ENCODE peak calls at places on chromosome 2, in four cellular contexts. B is spleen, A is esophagus muscularis mucosa, W is stomach. O is an unnamed sample.

GRCh38 chr2:198913394-198914152 is 544.2 kb downstream of the SATB2 start:
- DNase-seq in B (no peak), A (no peak), W (no peak), O (no peak)

GRCh38 chr2:67565761-67566160 is 168.6 kb downstream of the ETAA1 start:
- DNase-seq in W (peak; percentile 51), A (peak; percentile 72), B (no peak), O (no peak)

GRCh38 chr2:176092270-176093144 is at the start of gene HOXD13:
- DNase-seq in W (peak; percentile 17), B (no peak), A (no peak), O (peak; percentile 81)

GRCh38 chr2:207142461-207142860 is 23.3 kb downstream of the KLF7 start:
- DNase-seq in A (no peak), B (no peak), W (no peak), O (no peak)

GRCh38 chr2:120291464-120292311 is 39.0 kb downstream of the RALB start:
- DNase-seq in A (no peak), W (no peak), B (no peak), O (peak; percentile 73)

GRCh38 chr2:20638646-20639430 is 12.1 kb downstream of the HS1BP3 start:
- DNase-seq in W (no peak), A (no peak), B (peak; percentile 57), O (no peak)

GRCh38 chr2:157438907-157439791 is 4.7 kb downstream of the CYTIP start:
- DNase-seq in B (no peak), W (no peak), A (no peak), O (no peak)

GRCh38 chr2:241739651-241740050 is 5.2 kb downstream of the D2HGDH start:
- DNase-seq in A (no peak), W (no peak), B (no peak), O (no peak)

GRCh38 chr2:217789003-217789735 is 213.6 kb downstream of the TNS1 start:
- DNase-seq in B (peak; percentile 92), A (peak; percentile 97), W (peak; percentile 86), O (peak; percentile 71)
- TF ChIP-seq POLR2AphosphoS5 in B (peak; percentile 48), A (peak; percentile 64), W (no peak), O (no peak)

DNA sequence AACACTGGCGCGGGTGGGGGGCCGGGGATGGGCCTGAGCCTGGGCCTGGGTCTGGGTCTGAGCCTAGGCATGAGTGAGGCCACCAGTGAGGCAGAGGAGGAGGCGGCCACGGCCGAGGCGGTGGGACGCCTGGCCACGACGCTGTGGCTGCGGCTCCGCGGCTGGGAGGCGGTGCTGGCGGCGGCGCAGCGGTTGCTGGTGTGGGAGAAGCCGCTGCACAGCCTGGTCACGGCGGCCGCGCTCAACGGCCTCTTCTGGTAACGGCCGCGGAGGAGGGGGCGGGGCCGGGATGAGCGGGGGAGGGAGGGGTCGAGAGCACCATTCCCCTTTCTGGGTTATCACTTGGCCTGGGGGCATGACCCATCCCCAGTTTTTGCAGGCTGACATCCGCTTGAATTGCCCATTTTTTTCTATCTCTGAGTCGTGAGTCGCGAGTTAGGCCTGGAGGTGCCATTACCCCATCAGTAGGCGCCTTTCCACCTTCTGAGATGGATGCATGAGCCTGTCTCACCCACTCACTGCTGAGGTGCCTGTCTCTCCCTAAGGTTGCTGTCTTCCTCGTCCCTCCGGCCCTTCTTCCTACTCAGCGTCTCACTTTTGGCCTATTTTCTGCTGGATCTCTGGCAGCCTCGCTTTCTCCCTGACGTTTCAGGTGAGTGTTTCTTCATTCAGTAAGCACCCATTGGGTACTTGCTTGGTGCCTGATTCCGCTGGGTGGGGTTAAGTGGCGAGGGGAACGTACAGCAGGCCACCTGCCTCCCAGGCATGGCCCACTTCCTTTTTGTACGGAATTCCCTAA is 501 bp downstream of the RETREG2 start:
- DNase-seq in W (peak; percentile 50), B (peak; percentile 94), A (peak; percentile 92), O (peak; percentile 39)
- H3K4me1 ChIP-seq in W (peaks cover 56% of the 10 kb centered on the region), B (peaks cover 42% of the 10 kb centered on the region), A (peaks cover 25% of the 10 kb centered on the region), O (peaks cover 11% of the 10 kb centered on the region)

GRCh38 chr2:64653174-64654062 is at the start of gene SERTAD2:
- DNase-seq in A (no peak), W (peak; percentile 91), B (peak; percentile 99), O (peak; percentile 87)
- TF ChIP-seq POLR2AphosphoS5 in A (peak; percentile 98), W (peak; percentile 79), B (peak; percentile 98), O (peak; percentile 68)

GRCh38 chr2:212030709-212031108 is 507.9 kb downstream of the ERBB4 start:
- DNase-seq in W (no peak), A (no peak), B (no peak), O (no peak)

GRCh38 chr2:212034841-212035585 is 503.6 kb downstream of the ERBB4 start:
- DNase-seq in W (no peak), B (no peak), A (no peak), O (no peak)

GRCh38 chr2:212033888-212034287 is 504.7 kb downstream of the ERBB4 start:
- DNase-seq in B (no peak), W (no peak), A (no peak), O (no peak)

GRCh38 chr2:212032536-212033219 is 505.9 kb downstream of the ERBB4 start:
- DNase-seq in A (no peak), B (no peak), W (no peak), O (no peak)

DNA sequence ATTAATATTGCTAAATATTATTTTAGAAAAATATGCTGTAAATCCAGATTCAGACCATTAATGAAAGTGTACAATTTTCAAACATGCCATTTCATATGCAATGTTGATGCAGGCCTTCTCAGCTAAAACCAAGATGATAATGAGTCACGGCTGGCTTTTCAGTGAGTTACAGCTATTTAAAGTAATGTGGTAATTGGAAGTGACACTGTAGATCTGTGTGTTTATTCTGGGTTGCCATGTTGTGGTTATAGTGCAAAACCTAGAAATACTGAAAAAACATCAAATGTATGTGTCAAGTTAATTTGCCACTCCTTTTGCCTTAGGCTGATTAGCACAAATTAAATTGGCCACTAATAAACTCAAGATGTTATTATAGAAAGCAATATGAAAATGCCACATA is 506.6 kb downstream of the ERBB4 start:
- DNase-seq in B (no peak), W (no peak), A (no peak), O (no peak)
- H3K4me1 ChIP-seq in B (no peaks in the 10 kb centered on the region), W (no peaks in the 10 kb centered on the region), A (no peaks in the 10 kb centered on the region), O (no peaks in the 10 kb centered on the region)

DNA sequence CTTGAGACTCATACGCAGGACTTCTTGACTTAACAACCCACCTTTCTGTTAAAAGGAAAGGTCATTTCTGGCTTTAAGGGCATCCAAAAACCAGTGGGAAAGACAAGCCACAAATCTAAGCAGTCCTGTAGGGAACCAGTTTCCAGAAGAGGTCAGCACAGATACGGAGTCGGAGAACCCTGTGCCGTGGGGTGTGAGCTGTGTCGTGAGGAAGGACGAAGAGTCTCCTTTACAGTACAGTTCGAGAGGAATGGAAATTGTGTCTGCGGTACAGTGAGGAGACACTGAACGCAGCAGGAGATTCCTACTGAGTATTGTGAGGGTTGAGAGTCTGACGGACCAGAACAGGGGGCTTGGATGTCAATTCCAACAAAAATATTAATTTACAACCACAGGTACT is 17.7 kb downstream of the SLC30A3 start:
- DNase-seq in A (no peak), W (no peak), B (no peak), O (no peak)
- TF ChIP-seq POLR2AphosphoS5 in A (no peak), W (no peak), B (no peak), O (no peak)

GRCh38 chr2:237892936-237893595 is 33.6 kb downstream of the RAMP1 start:
- DNase-seq in W (no peak), B (peak; percentile 10), A (no peak), O (no peak)
- H3K4me1 ChIP-seq in W (peaks cover 55% of the 10 kb centered on the region), B (peaks cover 5% of the 10 kb centered on the region), A (peaks cover 46% of the 10 kb centered on the region), O (peaks cover under 1% of the 10 kb centered on the region)